ENCODE peak calls at places on chromosome 22, in four cellular contexts. V, A, B and S are unnamed samples.

GRCh38 chr22:34808618-34809017 is 257.3 kb upstream of the ISX start:
- DNase-seq in A (no peak), V (no peak), B (no peak), S (no peak)

GRCh38 chr22:17706451-17706900 is 67.8 kb downstream of the BID start:
- DNase-seq in B (peak; percentile 41), V (no peak), A (peak; percentile 68), S (peak; percentile 61)

GRCh38 chr22:20282901-20283673 is 15.0 kb upstream of the RTN4R start:
- DNase-seq in V (no peak), A (no peak), B (no peak), S (no peak)

GRCh38 chr22:44850946-44851345 is 98.6 kb downstream of the ARHGAP8 start:
- DNase-seq in V (no peak), B (no peak), A (no peak), S (no peak)

GRCh38 chr22:44337658-44338004 is 24.9 kb upstream of the SHISAL1 start:
- DNase-seq in B (peak; percentile 53), A (no peak), V (no peak), S (no peak)

GRCh38 chr22:18057568-18058209 is 20.1 kb upstream of the PEX26 start:
- DNase-seq in A (peak; percentile 75), B (no peak), V (peak; percentile 80), S (peak; percentile 77)

GRCh38 chr22:17258015-17258827 is 39.0 kb upstream of the ADA2 start:
- DNase-seq in V (peak; percentile 88), B (peak; percentile 92), A (peak; percentile 86), S (peak; percentile 84)

GRCh38 chr22:20178075-20178921 is 27.4 kb upstream of the CCDC188 start:
- DNase-seq in V (no peak), B (no peak), A (no peak), S (no peak)

GRCh38 chr22:40634119-40634903 is 2.2 kb downstream of the MRTFA start:
- DNase-seq in B (no peak), V (no peak), A (no peak), S (no peak)

GRCh38 chr22:45397806-45398205 is 15.6 kb downstream of the SMC1B start:
- DNase-seq in V (no peak), B (peak; percentile 54), A (no peak), S (no peak)

GRCh38 chr22:46965552-46966494 is 203.4 kb downstream of the TBC1D22A start:
- DNase-seq in V (peak; percentile 39), A (no peak), B (no peak), S (no peak)

GRCh38 chr22:39309364-39309861 is 10.0 kb downstream of the RPL3 start:
- DNase-seq in B (peak; percentile 77), A (no peak), V (no peak), S (no peak)

GRCh38 chr22:18119409-18120110 is 9.0 kb downstream of the TUBA8 start:
- DNase-seq in V (peak; percentile 90), B (no peak), A (no peak), S (no peak)

GRCh38 chr22:46297151-46297819 is 615 bp downstream of the GTSE1 start:
- DNase-seq in V (no peak), B (no peak), A (no peak), S (no peak)

GRCh38 chr22:48209473-48210271 is 1447.2 kb downstream of the TBC1D22A start:
- DNase-seq in A (no peak), V (no peak), B (no peak), S (no peak)

GRCh38 chr22:25741692-25742626 is at the start of gene MYO18B:
- DNase-seq in A (no peak), V (peak; percentile 94), B (no peak), S (no peak)

GRCh38 chr22:45314054-45314721 is 4.5 kb downstream of the FAM118A start:
- DNase-seq in B (no peak), V (no peak), A (no peak), S (no peak)

GRCh38 chr22:18952022-18952421 is 15.9 kb upstream of the PRODH start:
- DNase-seq in A (no peak), V (no peak), B (no peak), S (no peak)

GRCh38 chr22:38924197-38924952 is 33.0 kb upstream of the APOBEC3A start:
- DNase-seq in B (no peak), V (peak; percentile 78), A (no peak), S (no peak)

GRCh38 chr22:41603873-41604332 is 14.3 kb upstream of the PMM1 start:
- DNase-seq in A (peak; percentile 76), B (no peak), V (no peak), S (peak; percentile 81)

GRCh38 chr22:17368144-17368726 is 1.0 kb upstream of the CECR2 start:
- DNase-seq in B (no peak), A (no peak), V (no peak), S (no peak)

GRCh38 chr22:38849816-38850215 is 6.0 kb upstream of the NPTXR start:
- DNase-seq in B (no peak), V (no peak), A (no peak), S (no peak)

GRCh38 chr22:41976070-41976901 is 7.0 kb downstream of the SEPTIN3 start:
- DNase-seq in B (no peak), V (peak; percentile 66), A (peak; percentile 51), S (peak; percentile 59)

GRCh38 chr22:29203456-29203855 is 2.2 kb upstream of the EMID1 start:
- DNase-seq in A (no peak), B (no peak), V (no peak), S (no peak)

GRCh38 chr22:21591695-21592094 is 24.2 kb downstream of the UBE2L3 start:
- DNase-seq in B (no peak), A (no peak), V (peak; percentile 85), S (no peak)

GRCh38 chr22:46936378-46936916 is 174.0 kb downstream of the TBC1D22A start:
- DNase-seq in A (no peak), V (no peak), B (no peak), S (no peak)

GRCh38 chr22:19554834-19555404 is 30.7 kb upstream of the CLDN5 start:
- DNase-seq in A (no peak), B (peak; percentile 87), V (no peak), S (no peak)

DNA sequence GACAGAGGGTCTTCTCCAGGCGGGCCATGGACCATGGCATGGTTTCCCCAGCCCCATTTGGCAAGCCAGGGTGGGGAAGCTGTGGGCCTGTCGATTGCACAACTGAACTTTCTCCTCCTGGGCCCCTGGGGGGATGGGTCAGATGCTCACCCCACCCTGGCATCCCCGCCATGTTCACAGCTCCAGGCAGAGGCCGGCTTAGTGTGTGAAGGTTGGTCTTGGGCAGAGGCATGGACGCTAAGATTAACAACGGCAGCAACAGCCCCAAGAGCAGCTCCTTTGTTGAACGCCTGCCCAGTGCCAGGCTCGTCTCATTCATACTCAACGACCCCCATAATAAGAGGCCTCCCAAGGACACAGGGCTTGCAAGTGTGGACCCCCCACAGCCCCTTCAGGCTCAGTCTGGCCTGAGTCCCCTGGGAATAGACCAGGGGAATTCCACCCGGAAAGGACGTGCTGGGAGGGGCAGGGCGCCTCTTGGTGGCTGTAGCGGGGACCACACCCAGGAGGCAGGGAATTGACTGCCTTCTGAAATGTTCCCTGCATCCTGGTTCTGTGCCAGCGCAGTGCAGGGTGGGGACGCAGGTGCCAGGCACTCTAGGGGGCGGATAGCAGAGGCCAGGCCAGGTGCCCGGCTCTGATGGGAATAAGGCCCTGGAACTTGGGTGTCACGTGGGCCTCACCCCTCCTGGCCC is 8.3 kb downstream of the TSPO start:
- DNase-seq in V (peak; percentile 62), B (peak; percentile 73), A (no peak), S (no peak)
- TF ChIP-seq CTCF in V (no peak), B (peak; percentile 73), A (no peak), S (no peak)

GRCh38 chr22:24115247-24116207 is 65.8 kb upstream of the SUSD2 start:
- DNase-seq in B (no peak), V (no peak), A (no peak), S (no peak)

GRCh38 chr22:24118689-24119384 is 62.5 kb upstream of the SUSD2 start:
- DNase-seq in A (no peak), B (no peak), V (no peak), S (no peak)

GRCh38 chr22:24119476-24119875 is 61.8 kb upstream of the SUSD2 start:
- DNase-seq in B (no peak), A (no peak), V (no peak), S (no peak)

GRCh38 chr22:24120029-24120428 is 61.3 kb upstream of the SUSD2 start:
- DNase-seq in B (no peak), V (no peak), A (no peak), S (no peak)

GRCh38 chr22:24117942-24118341 is 63.3 kb upstream of the SUSD2 start:
- DNase-seq in B (peak; percentile 47), A (no peak), V (no peak), S (no peak)
- TF ChIP-seq CTCF in B (peak; percentile 27), A (no peak), V (no peak), S (no peak)

DNA sequence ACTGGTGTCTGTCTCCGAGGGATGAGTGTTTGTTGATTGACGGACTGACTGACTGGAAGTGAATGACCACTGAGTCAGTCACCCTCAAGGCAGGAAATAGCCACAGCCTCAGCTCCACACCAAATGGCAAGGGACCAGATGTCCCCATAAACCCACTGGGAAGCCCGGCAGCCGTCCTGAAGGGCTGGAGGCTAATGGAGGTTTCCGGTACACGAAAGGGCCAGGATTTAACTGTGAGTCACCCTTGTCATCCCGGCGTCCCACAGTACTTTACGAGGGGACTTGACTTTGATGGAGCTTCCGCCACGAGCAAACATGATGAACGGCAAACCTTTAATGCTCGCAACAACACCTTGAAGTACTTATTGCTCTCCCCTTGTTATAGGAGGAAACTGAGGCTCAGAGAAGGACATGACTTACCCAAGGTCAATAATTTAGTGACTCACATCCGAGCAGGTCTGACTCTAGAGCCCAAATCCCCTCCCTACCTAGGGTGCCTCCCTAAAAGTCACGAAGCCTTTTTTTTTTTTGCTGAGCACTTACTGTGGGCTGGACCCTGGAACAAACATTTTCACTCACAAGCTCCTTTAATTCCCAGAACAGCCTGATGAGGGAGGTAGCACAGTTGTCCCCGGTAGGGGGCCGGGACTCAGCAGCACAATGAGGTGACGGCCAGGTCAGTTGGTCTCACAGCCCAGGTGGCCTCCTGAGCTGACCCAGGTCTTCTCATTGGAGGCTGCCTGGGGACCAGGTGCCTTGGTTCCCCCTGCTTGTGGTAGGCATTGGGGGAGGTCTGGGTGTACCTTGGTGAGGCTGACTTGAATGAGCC is 25.2 kb upstream of the GCAT start:
- DNase-seq in A (no peak), B (no peak), V (no peak), S (no peak)
- TF ChIP-seq CTCF in A (no peak), B (peak; percentile 28), V (no peak), S (no peak)

GRCh38 chr22:32204856-32205722 is at the start of gene RFPL2:
- DNase-seq in A (peak; percentile 47), V (no peak), B (peak; percentile 89), S (peak; percentile 61)

GRCh38 chr22:32202539-32203180 is 2.2 kb downstream of the RFPL2 start:
- DNase-seq in B (peak; percentile 73), V (no peak), A (peak; percentile 35), S (peak; percentile 58)

GRCh38 chr22:32203181-32204105 is 1.4 kb downstream of the RFPL2 start:
- DNase-seq in B (no peak), A (no peak), V (peak; percentile 38), S (peak; percentile 28)

GRCh38 chr22:32205974-32206773 is 1.3 kb upstream of the RFPL2 start:
- DNase-seq in V (no peak), A (no peak), B (peak; percentile 70), S (peak; percentile 33)

DNA sequence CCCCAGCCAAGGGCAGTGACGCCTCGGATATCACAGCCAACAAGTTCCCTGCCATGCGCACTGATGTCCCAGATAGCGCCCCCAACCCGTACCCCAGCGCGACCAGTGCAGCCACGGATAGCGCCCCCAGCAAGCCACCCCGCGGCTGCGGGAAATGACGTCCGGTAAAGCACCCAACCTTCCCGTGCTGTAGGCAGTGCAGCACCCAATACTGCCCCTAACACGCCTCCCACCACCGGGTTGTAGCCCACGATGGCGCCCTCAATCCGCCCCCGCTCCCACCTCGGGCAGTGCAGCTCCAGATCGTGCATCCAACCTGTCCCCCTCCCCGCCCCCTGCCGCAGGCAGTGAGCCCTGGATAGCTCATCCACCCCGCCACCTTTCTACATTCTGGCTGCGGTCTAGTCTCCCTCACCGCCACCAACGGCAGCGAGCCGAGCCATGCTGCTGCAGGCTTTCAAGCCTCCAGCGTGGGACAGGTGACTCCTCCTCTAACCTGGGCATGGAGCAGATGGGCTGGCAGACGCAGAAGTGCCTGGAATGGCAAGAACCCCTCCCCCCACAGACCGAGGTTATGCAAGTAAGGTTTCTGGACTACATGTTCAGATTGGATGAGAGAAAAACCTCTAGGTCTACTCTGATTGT is 540 bp downstream of the RFPL2 start:
- DNase-seq in A (no peak), B (peak; percentile 66), V (no peak), S (peak; percentile 42)
- TF ChIP-seq CTCF in A (no peak), B (peak; percentile 14), V (no peak), S (no peak)